ENCODE peak calls at places on chromosomes 5 and 9, in eight cellular contexts. One of them, this sample, is unnamed.

GRCh38 chr9:7246917-7247538 is 489.3 kb downstream of the KDM4C start:
- DNase-seq in HepG2: no peak
- DNase-seq in progenitor cell of endocrine pancreas: no peak
- DNase-seq in stimulated activated CD4-positive, alpha-beta T cell treated with anti-CD3 and anti-CD28 coated beads, Interleukin-1b, Interleukin-23, amount 100 ng/mL, for 1 hour: no peak
- DNase-seq in keratinocyte: no peak
- DNase-seq in bronchial epithelial cell: peak; percentile 77
- DNase-seq in SK-N-SH: no peak
- DNase-seq in SW 1271: no peak
- DNase-seq in this sample: no peak

GRCh38 chr5:151724360-151724759 is 34.1 kb downstream of the ATOX1 start:
- DNase-seq in HepG2: no peak
- DNase-seq in progenitor cell of endocrine pancreas: no peak
- DNase-seq in stimulated activated CD4-positive, alpha-beta T cell treated with anti-CD3 and anti-CD28 coated beads, Interleukin-1b, Interleukin-23, amount 100 ng/mL, for 1 hour: no peak
- DNase-seq in keratinocyte: no peak
- DNase-seq in bronchial epithelial cell: no peak
- DNase-seq in SK-N-SH: no peak
- DNase-seq in SW 1271: no peak
- DNase-seq in this sample: no peak

GRCh38 chr5:157370967-157371366 is 89.0 kb upstream of the NIPAL4 start:
- DNase-seq in HepG2: no peak
- DNase-seq in progenitor cell of endocrine pancreas: no peak
- DNase-seq in stimulated activated CD4-positive, alpha-beta T cell treated with anti-CD3 and anti-CD28 coated beads, Interleukin-1b, Interleukin-23, amount 100 ng/mL, for 1 hour: no peak
- DNase-seq in keratinocyte: no peak
- DNase-seq in bronchial epithelial cell: no peak
- DNase-seq in SK-N-SH: no peak
- DNase-seq in SW 1271: no peak
- DNase-seq in this sample: no peak

GRCh38 chr5:18276939-18277338 is 642.7 kb downstream of the TAF11L14 start:
- DNase-seq in HepG2: no peak
- DNase-seq in progenitor cell of endocrine pancreas: no peak
- DNase-seq in stimulated activated CD4-positive, alpha-beta T cell treated with anti-CD3 and anti-CD28 coated beads, Interleukin-1b, Interleukin-23, amount 100 ng/mL, for 1 hour: no peak
- DNase-seq in keratinocyte: no peak
- DNase-seq in bronchial epithelial cell: no peak
- DNase-seq in SK-N-SH: no peak
- DNase-seq in SW 1271: no peak
- DNase-seq in this sample: no peak

GRCh38 chr5:2751592-2752021 is at the start of gene IRX2:
- DNase-seq in HepG2: no peak
- DNase-seq in progenitor cell of endocrine pancreas: peak; percentile 72
- DNase-seq in stimulated activated CD4-positive, alpha-beta T cell treated with anti-CD3 and anti-CD28 coated beads, Interleukin-1b, Interleukin-23, amount 100 ng/mL, for 1 hour: no peak
- DNase-seq in keratinocyte: no peak
- DNase-seq in bronchial epithelial cell: peak; percentile 88
- DNase-seq in SK-N-SH: no peak
- DNase-seq in SW 1271: peak; percentile 33
- DNase-seq in this sample: no peak

GRCh38 chr5:134659456-134659855 is 10.9 kb downstream of the SEC24A start:
- DNase-seq in HepG2: no peak
- DNase-seq in progenitor cell of endocrine pancreas: no peak
- DNase-seq in stimulated activated CD4-positive, alpha-beta T cell treated with anti-CD3 and anti-CD28 coated beads, Interleukin-1b, Interleukin-23, amount 100 ng/mL, for 1 hour: no peak
- DNase-seq in keratinocyte: no peak
- DNase-seq in bronchial epithelial cell: no peak
- DNase-seq in SK-N-SH: no peak
- DNase-seq in SW 1271: no peak
- DNase-seq in this sample: no peak

GRCh38 chr5:139764250-139764791 is 31.3 kb upstream of the PSD2 start:
- DNase-seq in HepG2: no peak
- DNase-seq in progenitor cell of endocrine pancreas: no peak
- DNase-seq in stimulated activated CD4-positive, alpha-beta T cell treated with anti-CD3 and anti-CD28 coated beads, Interleukin-1b, Interleukin-23, amount 100 ng/mL, for 1 hour: no peak
- DNase-seq in keratinocyte: no peak
- DNase-seq in bronchial epithelial cell: no peak
- DNase-seq in SK-N-SH: peak; percentile 92
- DNase-seq in SW 1271: no peak
- DNase-seq in this sample: no peak

GRCh38 chr5:132073231-132074013 is at the start of gene CSF2:
- DNase-seq in HepG2: peak; percentile 45
- DNase-seq in progenitor cell of endocrine pancreas: no peak
- DNase-seq in stimulated activated CD4-positive, alpha-beta T cell treated with anti-CD3 and anti-CD28 coated beads, Interleukin-1b, Interleukin-23, amount 100 ng/mL, for 1 hour: no peak
- DNase-seq in keratinocyte: no peak
- DNase-seq in bronchial epithelial cell: peak; percentile 88
- DNase-seq in SK-N-SH: no peak
- DNase-seq in SW 1271: peak; percentile 64
- DNase-seq in this sample: no peak

GRCh38 chr9:116842658-116843057 is 155.6 kb downstream of the TRIM32 start:
- DNase-seq in HepG2: peak; percentile 6
- DNase-seq in progenitor cell of endocrine pancreas: no peak
- DNase-seq in stimulated activated CD4-positive, alpha-beta T cell treated with anti-CD3 and anti-CD28 coated beads, Interleukin-1b, Interleukin-23, amount 100 ng/mL, for 1 hour: no peak
- DNase-seq in keratinocyte: no peak
- DNase-seq in bronchial epithelial cell: peak; percentile 19
- DNase-seq in SK-N-SH: no peak
- DNase-seq in SW 1271: no peak
- DNase-seq in this sample: no peak

GRCh38 chr9:97528529-97529230 is 27.2 kb downstream of the TMOD1 start:
- DNase-seq in HepG2: no peak
- DNase-seq in progenitor cell of endocrine pancreas: no peak
- DNase-seq in stimulated activated CD4-positive, alpha-beta T cell treated with anti-CD3 and anti-CD28 coated beads, Interleukin-1b, Interleukin-23, amount 100 ng/mL, for 1 hour: no peak
- DNase-seq in keratinocyte: no peak
- DNase-seq in bronchial epithelial cell: no peak
- DNase-seq in SK-N-SH: no peak
- DNase-seq in SW 1271: no peak
- DNase-seq in this sample: no peak

GRCh38 chr9:131715906-131716305 is 24.0 kb downstream of the RAPGEF1 start:
- DNase-seq in HepG2: no peak
- DNase-seq in progenitor cell of endocrine pancreas: no peak
- DNase-seq in stimulated activated CD4-positive, alpha-beta T cell treated with anti-CD3 and anti-CD28 coated beads, Interleukin-1b, Interleukin-23, amount 100 ng/mL, for 1 hour: no peak
- DNase-seq in keratinocyte: no peak
- DNase-seq in bronchial epithelial cell: no peak
- DNase-seq in SK-N-SH: no peak
- DNase-seq in SW 1271: no peak
- DNase-seq in this sample: no peak

GRCh38 chr9:91611582-91611981 is 187.9 kb upstream of the NFIL3 start:
- DNase-seq in HepG2: no peak
- DNase-seq in progenitor cell of endocrine pancreas: no peak
- DNase-seq in stimulated activated CD4-positive, alpha-beta T cell treated with anti-CD3 and anti-CD28 coated beads, Interleukin-1b, Interleukin-23, amount 100 ng/mL, for 1 hour: no peak
- DNase-seq in keratinocyte: no peak
- DNase-seq in bronchial epithelial cell: peak; percentile 13
- DNase-seq in SK-N-SH: no peak
- DNase-seq in SW 1271: no peak
- DNase-seq in this sample: no peak

GRCh38 chr5:78002690-78003089 is 226.6 kb upstream of the TBCA start:
- DNase-seq in HepG2: no peak
- DNase-seq in progenitor cell of endocrine pancreas: no peak
- DNase-seq in stimulated activated CD4-positive, alpha-beta T cell treated with anti-CD3 and anti-CD28 coated beads, Interleukin-1b, Interleukin-23, amount 100 ng/mL, for 1 hour: no peak
- DNase-seq in keratinocyte: no peak
- DNase-seq in bronchial epithelial cell: no peak
- DNase-seq in SK-N-SH: no peak
- DNase-seq in SW 1271: no peak
- DNase-seq in this sample: no peak

GRCh38 chr5:76715734-76716455 is at the start of gene F2R:
- DNase-seq in HepG2: peak; percentile 24
- DNase-seq in progenitor cell of endocrine pancreas: peak; percentile 62
- DNase-seq in stimulated activated CD4-positive, alpha-beta T cell treated with anti-CD3 and anti-CD28 coated beads, Interleukin-1b, Interleukin-23, amount 100 ng/mL, for 1 hour: no peak
- DNase-seq in keratinocyte: no peak
- DNase-seq in bronchial epithelial cell: no peak
- DNase-seq in SK-N-SH: peak; percentile 94
- DNase-seq in SW 1271: no peak
- DNase-seq in this sample: no peak

GRCh38 chr9:114499528-114499927 is 5.7 kb downstream of the WHRN start:
- DNase-seq in HepG2: no peak
- DNase-seq in progenitor cell of endocrine pancreas: no peak
- DNase-seq in stimulated activated CD4-positive, alpha-beta T cell treated with anti-CD3 and anti-CD28 coated beads, Interleukin-1b, Interleukin-23, amount 100 ng/mL, for 1 hour: no peak
- DNase-seq in keratinocyte: no peak
- DNase-seq in bronchial epithelial cell: no peak
- DNase-seq in SK-N-SH: no peak
- DNase-seq in SW 1271: no peak
- DNase-seq in this sample: no peak

GRCh38 chr5:79417495-79417894 is 96.4 kb downstream of the HOMER1 start:
- DNase-seq in HepG2: no peak
- DNase-seq in progenitor cell of endocrine pancreas: no peak
- DNase-seq in stimulated activated CD4-positive, alpha-beta T cell treated with anti-CD3 and anti-CD28 coated beads, Interleukin-1b, Interleukin-23, amount 100 ng/mL, for 1 hour: no peak
- DNase-seq in keratinocyte: no peak
- DNase-seq in bronchial epithelial cell: no peak
- DNase-seq in SK-N-SH: no peak
- DNase-seq in SW 1271: no peak
- DNase-seq in this sample: no peak